ENCODE peak calls at places on chromosomes 1 and 21, in four cellular contexts. Q is T47D; K is stimulated activated CD4-positive, alpha-beta T cell treated with anti-CD3 and anti-CD28 coated beads, Interleukin-4, amount 100 ng/mL, for 48 hours; H is NCI-H1417. R is an unnamed sample.

GRCh38 chr1:180241716-180242544 is 11.9 kb downstream of the LHX4 start:
- DNase-seq in Q (peak; percentile 70), H (no peak), K (no peak), R (peak; percentile 54)

GRCh38 chr1:35173516-35174224 is 19.3 kb downstream of the SFPQ start:
- DNase-seq in K (no peak), H (no peak), Q (no peak), R (no peak)

GRCh38 chr21:15283789-15284188 is 219.0 kb upstream of the NRIP1 start:
- DNase-seq in Q (no peak), H (no peak), K (no peak), R (no peak)

GRCh38 chr1:44628962-44629756 is 45.1 kb downstream of the TMEM53 start:
- DNase-seq in K (no peak), H (no peak), Q (no peak), R (peak; percentile 55)

GRCh38 chr1:24923485-24924113 is 6.5 kb downstream of the RUNX3 start:
- DNase-seq in Q (no peak), H (no peak), K (no peak), R (no peak)

GRCh38 chr1:224245188-224245587 is 62.1 kb downstream of the DEGS1 start:
- DNase-seq in H (no peak), K (no peak), Q (no peak), R (no peak)

GRCh38 chr1:60916926-60917325 is 165.4 kb upstream of the NFIA start:
- DNase-seq in Q (no peak), K (no peak), H (no peak), R (no peak)

GRCh38 chr1:25644962-25645361 is 28.4 kb downstream of the MAN1C1 start:
- DNase-seq in H (no peak), K (no peak), Q (no peak), R (no peak)

GRCh38 chr1:183685112-183685713 is 32.1 kb upstream of the APOBEC4 start:
- DNase-seq in H (peak; percentile 84), Q (peak; percentile 68), K (no peak), R (peak; percentile 43)

GRCh38 chr1:180966310-180966709 is 53.6 kb downstream of the KIAA1614 start:
- DNase-seq in Q (no peak), K (no peak), H (no peak), R (no peak)

GRCh38 chr1:81978945-81979344 is 178.2 kb downstream of the ADGRL2 start:
- DNase-seq in H (no peak), Q (no peak), K (no peak), R (no peak)

GRCh38 chr1:201125019-201125418 is 2.0 kb downstream of the ASCL5 start:
- DNase-seq in Q (no peak), H (no peak), K (no peak), R (no peak)

GRCh38 chr1:47755368-47755990 is 241.7 kb downstream of the TRABD2B start:
- DNase-seq in Q (no peak), H (peak; percentile 15), K (peak; percentile 66), R (no peak)

GRCh38 chr1:159140474-159140873 is 30.9 kb upstream of the CADM3 start:
- DNase-seq in K (no peak), H (no peak), Q (no peak), R (no peak)

GRCh38 chr1:1080122-1080753 is 6.1 kb upstream of the RNF223 start:
- DNase-seq in H (peak; percentile 48), K (no peak), Q (peak; percentile 86), R (peak; percentile 80)

GRCh38 chr1:106038260-106038659 is 1018.2 kb upstream of the PRMT6 start:
- DNase-seq in K (no peak), Q (no peak), H (no peak), R (no peak)

GRCh38 chr21:24367936-24368335 is 1239.3 kb downstream of the MRPL39 start:
- DNase-seq in K (no peak), Q (no peak), H (no peak), R (no peak)

GRCh38 chr1:53600486-53600885 is 138.5 kb downstream of the GLIS1 start:
- DNase-seq in H (no peak), Q (no peak), K (no peak), R (no peak)

GRCh38 chr21:46622226-46622625 is 13.2 kb upstream of the PRMT2 start:
- DNase-seq in K (no peak), Q (no peak), H (no peak), R (no peak)

GRCh38 chr1:32393832-32394140 is 455 bp downstream of the BSDC1 start:
- DNase-seq in Q (peak; percentile 4), K (no peak), H (no peak), R (no peak)

GRCh38 chr1:14715771-14716170 is 117.3 kb downstream of the KAZN start:
- DNase-seq in Q (no peak), H (peak; percentile 16), K (no peak), R (no peak)

R was measured in hepatic stellate cell.